ENCODE peak calls at places on chromosomes 3 and 15, in five cellular contexts. One of them, this sample, is unnamed.

GRCh38 chr3:196341142-196341541 is 3.0 kb upstream of the TM4SF19 start:
- DNase-seq in K562: no peak
- DNase-seq in HCT116: no peak
- DNase-seq in GM12878: no peak
- DNase-seq in HepG2: no peak
- DNase-seq in this sample: no peak

GRCh38 chr3:126540342-126540849 is 16.4 kb downstream of the CHST13 start:
- DNase-seq in K562: no peak
- DNase-seq in HCT116: peak
- DNase-seq in GM12878: no peak
- DNase-seq in HepG2: no peak
- DNase-seq in this sample: no peak

GRCh38 chr3:31620656-31621055 is 87.9 kb downstream of the STT3B start:
- DNase-seq in K562: no peak
- DNase-seq in HCT116: no peak
- DNase-seq in GM12878: no peak
- DNase-seq in HepG2: no peak
- DNase-seq in this sample: no peak

GRCh38 chr3:11603628-11604027 is 40.1 kb downstream of the VGLL4 start:
- DNase-seq in K562: no peak
- DNase-seq in HCT116: no peak
- DNase-seq in GM12878: no peak
- DNase-seq in HepG2: no peak
- DNase-seq in this sample: no peak

GRCh38 chr15:53693729-53694533 is 65.5 kb downstream of the WDR72 start:
- DNase-seq in K562: no peak
- DNase-seq in HCT116: no peak
- DNase-seq in GM12878: no peak
- DNase-seq in HepG2: no peak
- DNase-seq in this sample: no peak

GRCh38 chr15:39777497-39777896 is 5.1 kb downstream of the FSIP1 start:
- DNase-seq in K562: no peak
- DNase-seq in HCT116: no peak
- DNase-seq in GM12878: no peak
- DNase-seq in HepG2: no peak
- DNase-seq in this sample: no peak

GRCh38 chr3:52477076-52477895 is 17.9 kb upstream of the STAB1 start:
- DNase-seq in K562: no peak
- DNase-seq in HCT116: no peak
- DNase-seq in GM12878: no peak
- DNase-seq in HepG2: no peak
- DNase-seq in this sample: no peak

GRCh38 chr3:193040836-193041672 is 123.4 kb upstream of the MB21D2 start:
- DNase-seq in K562: peak
- DNase-seq in HCT116: peak
- DNase-seq in GM12878: peak
- DNase-seq in HepG2: peak
- DNase-seq in this sample: no peak

GRCh38 chr3:121998030-121998580 is 23.9 kb downstream of the ILDR1 start:
- DNase-seq in K562: no peak
- DNase-seq in HCT116: no peak
- DNase-seq in GM12878: no peak
- DNase-seq in HepG2: no peak
- DNase-seq in this sample: no peak

GRCh38 chr15:63350178-63350621 is 31.4 kb downstream of the CA12 start:
- DNase-seq in K562: no peak
- DNase-seq in HCT116: no peak
- DNase-seq in GM12878: no peak
- DNase-seq in HepG2: no peak
- DNase-seq in this sample: no peak

GRCh38 chr15:34855397-34855796 is 60.0 kb upstream of the ACTC1 start:
- DNase-seq in K562: no peak
- DNase-seq in HCT116: no peak
- DNase-seq in GM12878: no peak
- DNase-seq in HepG2: no peak
- DNase-seq in this sample: no peak

GRCh38 chr3:151813777-151814176 is at the start of gene AADAC:
- DNase-seq in K562: no peak
- DNase-seq in HCT116: no peak
- DNase-seq in GM12878: no peak
- DNase-seq in HepG2: no peak
- DNase-seq in this sample: no peak

GRCh38 chr15:100959066-100960050 is 40.2 kb downstream of the LRRK1 start:
- DNase-seq in K562: no peak
- DNase-seq in HCT116: no peak
- DNase-seq in GM12878: no peak
- DNase-seq in HepG2: no peak
- DNase-seq in this sample: no peak

GRCh38 chr15:22253676-22254408 is 173.5 kb downstream of the OR4M2 start:
- DNase-seq in K562: no peak
- DNase-seq in HCT116: no peak
- DNase-seq in GM12878: peak
- DNase-seq in HepG2: no peak
- DNase-seq in this sample: no peak

GRCh38 chr15:74631087-74631385 is 15.4 kb downstream of the CLK3 start:
- DNase-seq in K562: no peak
- DNase-seq in HCT116: no peak
- DNase-seq in GM12878: no peak
- DNase-seq in HepG2: no peak
- DNase-seq in this sample: no peak

GRCh38 chr3:138296639-138297038 is 33.0 kb downstream of the NME9 start:
- DNase-seq in K562: no peak
- DNase-seq in HCT116: no peak
- DNase-seq in GM12878: no peak
- DNase-seq in HepG2: no peak
- DNase-seq in this sample: no peak

GRCh38 chr3:112445839-112446238 is 53.4 kb downstream of the BTLA start:
- DNase-seq in K562: no peak
- DNase-seq in HCT116: no peak
- DNase-seq in GM12878: no peak
- DNase-seq in HepG2: no peak
- DNase-seq in this sample: no peak

GRCh38 chr15:39140060-39140604 is 440.7 kb upstream of the THBS1 start:
- DNase-seq in K562: peak
- DNase-seq in HCT116: no peak
- DNase-seq in GM12878: no peak
- DNase-seq in HepG2: peak
- DNase-seq in this sample: no peak

GRCh38 chr15:27353837-27354236 is 382.9 kb downstream of the GABRG3 start:
- DNase-seq in K562: no peak
- DNase-seq in HCT116: no peak
- DNase-seq in GM12878: no peak
- DNase-seq in HepG2: no peak
- DNase-seq in this sample: no peak

GRCh38 chr3:188617270-188617669 is 463.3 kb downstream of the LPP start:
- DNase-seq in K562: no peak
- DNase-seq in HCT116: no peak
- DNase-seq in GM12878: no peak
- DNase-seq in HepG2: no peak
- DNase-seq in this sample: no peak

GRCh38 chr3:188620752-188621151 is 466.8 kb downstream of the LPP start:
- DNase-seq in K562: no peak
- DNase-seq in HCT116: no peak
- DNase-seq in GM12878: no peak
- DNase-seq in HepG2: no peak
- DNase-seq in this sample: no peak

GRCh38 chr3:188617988-188618701 is 464.2 kb downstream of the LPP start:
- DNase-seq in K562: no peak
- DNase-seq in HCT116: no peak
- DNase-seq in GM12878: no peak
- DNase-seq in HepG2: peak
- DNase-seq in this sample: no peak
- TF ChIP-seq ZNF274 in K562: no peak
- TF ChIP-seq ZNF274 in HCT116: no peak
- TF ChIP-seq ZNF274 in GM12878: no peak
- TF ChIP-seq ZNF274 in HepG2: no peak
- TF ChIP-seq ZNF274 in this sample: no peak

GRCh38 chr3:42498034-42498433 is 4.4 kb upstream of the VIPR1 start:
- DNase-seq in K562: no peak
- DNase-seq in HCT116: no peak
- DNase-seq in GM12878: no peak
- DNase-seq in HepG2: no peak
- DNase-seq in this sample: no peak

GRCh38 chr3:42498791-42499477 is 3.5 kb upstream of the VIPR1 start:
- DNase-seq in K562: no peak
- DNase-seq in HCT116: no peak
- DNase-seq in GM12878: no peak
- DNase-seq in HepG2: no peak
- DNase-seq in this sample: no peak

GRCh38 chr3:42499478-42499871 is 3.0 kb upstream of the VIPR1 start:
- DNase-seq in K562: no peak
- DNase-seq in HCT116: no peak
- DNase-seq in GM12878: no peak
- DNase-seq in HepG2: no peak
- DNase-seq in this sample: peak

GRCh38 chr3:42495393-42495792 is 7.0 kb upstream of the VIPR1 start:
- DNase-seq in K562: no peak
- DNase-seq in HCT116: no peak
- DNase-seq in GM12878: no peak
- DNase-seq in HepG2: no peak
- DNase-seq in this sample: no peak

DNA sequence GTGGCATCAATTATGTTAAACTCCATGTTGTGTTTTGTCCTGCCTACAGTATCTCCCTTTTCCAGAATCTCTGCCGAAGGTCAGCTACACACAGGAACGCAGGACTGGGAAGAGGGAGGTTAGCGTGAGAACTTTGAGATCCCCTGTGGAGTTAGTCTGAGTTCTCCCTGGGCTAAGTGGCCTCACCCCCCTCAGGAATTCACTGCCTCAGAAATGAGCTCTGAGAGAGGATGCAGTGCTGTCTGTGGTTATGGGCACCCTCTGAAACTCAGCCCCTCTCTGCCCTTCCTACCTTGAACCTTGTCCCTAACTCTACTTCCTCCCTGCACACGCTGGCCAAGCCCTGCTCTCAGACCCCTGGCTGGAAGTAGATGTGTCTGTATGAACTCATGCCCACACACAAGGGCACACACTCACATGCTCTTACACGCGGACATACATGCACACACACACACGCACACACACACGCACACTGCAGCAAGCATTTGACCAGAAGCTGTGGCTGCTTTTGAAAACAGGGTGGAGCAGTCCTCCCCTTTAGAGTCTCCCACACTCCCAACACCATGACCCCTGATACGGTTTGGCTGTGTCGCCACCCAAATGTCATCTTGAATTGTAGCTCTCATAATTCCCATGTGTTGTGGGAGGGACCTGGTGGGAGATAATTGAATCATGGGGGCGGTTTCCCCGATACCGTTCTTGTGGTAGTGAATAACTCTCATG is 5.3 kb upstream of the VIPR1 start:
- DNase-seq in K562: no peak
- DNase-seq in HCT116: peak
- DNase-seq in GM12878: no peak
- DNase-seq in HepG2: peak
- DNase-seq in this sample: peak
- TF ChIP-seq SRF in K562: no peak
- TF ChIP-seq SRF in HCT116: no peak
- TF ChIP-seq SRF in GM12878: no peak
- TF ChIP-seq SRF in HepG2: no peak
- TF ChIP-seq SRF in this sample: no peak

GRCh38 chr3:36803096-36803811 is 38.9 kb upstream of the DCLK3 start:
- DNase-seq in K562: no peak
- DNase-seq in HCT116: no peak
- DNase-seq in GM12878: no peak
- DNase-seq in HepG2: no peak
- DNase-seq in this sample: no peak

GRCh38 chr3:36800533-36801116 is 36.3 kb upstream of the DCLK3 start:
- DNase-seq in K562: no peak
- DNase-seq in HCT116: no peak
- DNase-seq in GM12878: no peak
- DNase-seq in HepG2: no peak
- DNase-seq in this sample: no peak

DNA sequence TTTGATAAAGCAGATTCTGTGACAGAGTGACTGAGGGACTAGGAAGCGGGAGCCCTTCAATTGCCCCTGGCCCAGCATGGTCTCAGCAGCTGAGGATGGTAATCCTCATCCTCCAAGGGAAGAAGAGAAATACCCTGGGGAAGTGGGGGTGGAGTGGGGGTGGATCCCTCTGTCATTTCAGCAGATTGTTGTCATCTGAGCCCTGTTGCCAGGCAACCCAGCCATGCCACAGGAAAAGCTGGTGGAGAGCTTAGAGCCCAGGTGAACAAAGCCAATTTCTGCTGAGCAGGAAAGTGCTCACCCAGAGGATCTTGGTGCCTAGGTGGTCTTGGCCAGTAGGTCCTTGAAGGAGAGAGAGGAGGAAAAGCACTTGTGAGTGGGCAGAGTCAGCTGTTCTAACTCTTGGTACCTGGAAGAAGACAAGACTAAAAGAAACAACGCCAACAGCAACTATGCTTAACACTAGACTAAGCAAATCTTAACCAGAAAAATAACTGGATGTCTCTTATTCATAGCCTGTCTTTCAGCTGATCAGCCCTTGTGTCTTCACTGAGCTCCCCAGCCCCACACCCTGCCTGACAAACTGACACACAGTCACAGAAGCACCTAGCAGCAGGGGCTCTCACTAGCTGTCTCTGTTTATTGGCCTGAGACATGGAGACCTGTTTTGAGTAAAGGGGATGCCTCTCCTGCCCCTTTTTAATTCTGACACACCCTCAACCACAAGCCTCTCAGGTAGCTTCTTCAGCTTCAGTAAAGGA is 40.1 kb upstream of the DCLK3 start:
- DNase-seq in K562: no peak
- DNase-seq in HCT116: no peak
- DNase-seq in GM12878: no peak
- DNase-seq in HepG2: no peak
- DNase-seq in this sample: no peak
- TF ChIP-seq CEBPB in K562: no peak
- TF ChIP-seq CEBPB in HCT116: no peak
- TF ChIP-seq CEBPB in GM12878: no peak
- TF ChIP-seq CEBPB in HepG2: no peak
- TF ChIP-seq CEBPB in this sample: no peak

GRCh38 chr3:45890405-45890804 is 4.1 kb downstream of the CCR9 start:
- DNase-seq in K562: no peak
- DNase-seq in HCT116: no peak
- DNase-seq in GM12878: no peak
- DNase-seq in HepG2: no peak
- DNase-seq in this sample: no peak
- TF ChIP-seq ZNF274 in K562: no peak
- TF ChIP-seq ZNF274 in HCT116: no peak
- TF ChIP-seq ZNF274 in GM12878: no peak
- TF ChIP-seq ZNF274 in HepG2: no peak
- TF ChIP-seq ZNF274 in this sample: no peak

This sample was measured in H1.